ENCODE peak calls at places on chromosomes 2 and 18, in seven cellular contexts. One of them, this sample, is unnamed.

GRCh38 chr2:16390561-16390960 is 275.1 kb downstream of the CYRIA start:
- DNase-seq in stimulated activated CD8-positive, alpha-beta memory T cell treated with anti-CD3 and anti-CD28 coated beads, Interleukin-15, amount 100 ng/mL, for 24 hours: no peak
- DNase-seq in MCF 10A: no peak
- DNase-seq in memory B cell: no peak
- DNase-seq in skeletal muscle cell: no peak
- DNase-seq in upper lobe of right lung: no peak
- DNase-seq in T follicular helper cell: no peak
- DNase-seq in this sample: no peak

GRCh38 chr2:5528741-5529140 is 163.4 kb upstream of the SOX11 start:
- DNase-seq in T follicular helper cell: no peak
- DNase-seq in skeletal muscle cell: no peak
- DNase-seq in memory B cell: no peak
- DNase-seq in upper lobe of right lung: no peak
- DNase-seq in MCF 10A: no peak
- DNase-seq in stimulated activated CD8-positive, alpha-beta memory T cell treated with anti-CD3 and anti-CD28 coated beads, Interleukin-15, amount 100 ng/mL, for 24 hours: no peak
- DNase-seq in this sample: no peak

GRCh38 chr18:48815581-48816324 is 135.0 kb downstream of the SMAD7 start:
- DNase-seq in T follicular helper cell: no peak
- DNase-seq in memory B cell: no peak
- DNase-seq in stimulated activated CD8-positive, alpha-beta memory T cell treated with anti-CD3 and anti-CD28 coated beads, Interleukin-15, amount 100 ng/mL, for 24 hours: no peak
- DNase-seq in MCF 10A: no peak
- DNase-seq in skeletal muscle cell: no peak
- DNase-seq in upper lobe of right lung: peak
- DNase-seq in this sample: no peak

GRCh38 chr2:172259835-172260234 is 157.1 kb upstream of the DLX2 start:
- DNase-seq in skeletal muscle cell: no peak
- DNase-seq in stimulated activated CD8-positive, alpha-beta memory T cell treated with anti-CD3 and anti-CD28 coated beads, Interleukin-15, amount 100 ng/mL, for 24 hours: no peak
- DNase-seq in memory B cell: no peak
- DNase-seq in upper lobe of right lung: no peak
- DNase-seq in MCF 10A: no peak
- DNase-seq in T follicular helper cell: no peak
- DNase-seq in this sample: no peak

GRCh38 chr2:226215902-226216503 is 583.6 kb downstream of the IRS1 start:
- DNase-seq in skeletal muscle cell: no peak
- DNase-seq in memory B cell: peak
- DNase-seq in upper lobe of right lung: no peak
- DNase-seq in T follicular helper cell: peak
- DNase-seq in MCF 10A: peak
- DNase-seq in stimulated activated CD8-positive, alpha-beta memory T cell treated with anti-CD3 and anti-CD28 coated beads, Interleukin-15, amount 100 ng/mL, for 24 hours: peak
- DNase-seq in this sample: peak

GRCh38 chr18:56532176-56532840 is 106.1 kb downstream of the TXNL1 start:
- DNase-seq in T follicular helper cell: no peak
- DNase-seq in MCF 10A: no peak
- DNase-seq in stimulated activated CD8-positive, alpha-beta memory T cell treated with anti-CD3 and anti-CD28 coated beads, Interleukin-15, amount 100 ng/mL, for 24 hours: no peak
- DNase-seq in skeletal muscle cell: no peak
- DNase-seq in memory B cell: no peak
- DNase-seq in upper lobe of right lung: no peak
- DNase-seq in this sample: no peak

GRCh38 chr2:139369423-139370409 is 589.5 kb upstream of the NXPH2 start:
- DNase-seq in upper lobe of right lung: no peak
- DNase-seq in stimulated activated CD8-positive, alpha-beta memory T cell treated with anti-CD3 and anti-CD28 coated beads, Interleukin-15, amount 100 ng/mL, for 24 hours: no peak
- DNase-seq in skeletal muscle cell: no peak
- DNase-seq in T follicular helper cell: no peak
- DNase-seq in memory B cell: no peak
- DNase-seq in MCF 10A: no peak
- DNase-seq in this sample: no peak

GRCh38 chr2:136751406-136751805 is 13.9 kb upstream of the THSD7B start:
- DNase-seq in T follicular helper cell: no peak
- DNase-seq in memory B cell: no peak
- DNase-seq in MCF 10A: no peak
- DNase-seq in stimulated activated CD8-positive, alpha-beta memory T cell treated with anti-CD3 and anti-CD28 coated beads, Interleukin-15, amount 100 ng/mL, for 24 hours: no peak
- DNase-seq in skeletal muscle cell: no peak
- DNase-seq in upper lobe of right lung: no peak
- DNase-seq in this sample: no peak

GRCh38 chr2:72770879-72771461 is 54.9 kb downstream of the EXOC6B start:
- DNase-seq in T follicular helper cell: peak
- DNase-seq in stimulated activated CD8-positive, alpha-beta memory T cell treated with anti-CD3 and anti-CD28 coated beads, Interleukin-15, amount 100 ng/mL, for 24 hours: no peak
- DNase-seq in upper lobe of right lung: no peak
- DNase-seq in skeletal muscle cell: peak
- DNase-seq in memory B cell: peak
- DNase-seq in MCF 10A: peak
- DNase-seq in this sample: peak

GRCh38 chr2:48391576-48391975 is 138.4 kb upstream of the STON1 start:
- DNase-seq in stimulated activated CD8-positive, alpha-beta memory T cell treated with anti-CD3 and anti-CD28 coated beads, Interleukin-15, amount 100 ng/mL, for 24 hours: no peak
- DNase-seq in MCF 10A: no peak
- DNase-seq in memory B cell: no peak
- DNase-seq in upper lobe of right lung: no peak
- DNase-seq in T follicular helper cell: no peak
- DNase-seq in skeletal muscle cell: no peak
- DNase-seq in this sample: no peak

GRCh38 chr2:101340141-101340541 is 31.6 kb upstream of the RNF149 start:
- DNase-seq in stimulated activated CD8-positive, alpha-beta memory T cell treated with anti-CD3 and anti-CD28 coated beads, Interleukin-15, amount 100 ng/mL, for 24 hours: no peak
- DNase-seq in MCF 10A: no peak
- DNase-seq in memory B cell: no peak
- DNase-seq in T follicular helper cell: no peak
- DNase-seq in skeletal muscle cell: no peak
- DNase-seq in upper lobe of right lung: no peak
- DNase-seq in this sample: no peak

GRCh38 chr2:16252251-16252650 is 311.9 kb downstream of the MYCN start:
- DNase-seq in upper lobe of right lung: peak
- DNase-seq in skeletal muscle cell: no peak
- DNase-seq in memory B cell: no peak
- DNase-seq in MCF 10A: no peak
- DNase-seq in T follicular helper cell: no peak
- DNase-seq in stimulated activated CD8-positive, alpha-beta memory T cell treated with anti-CD3 and anti-CD28 coated beads, Interleukin-15, amount 100 ng/mL, for 24 hours: no peak
- DNase-seq in this sample: no peak

GRCh38 chr2:66445781-66446177 is 10.9 kb downstream of the MEIS1 start:
- DNase-seq in stimulated activated CD8-positive, alpha-beta memory T cell treated with anti-CD3 and anti-CD28 coated beads, Interleukin-15, amount 100 ng/mL, for 24 hours: no peak
- DNase-seq in skeletal muscle cell: no peak
- DNase-seq in T follicular helper cell: no peak
- DNase-seq in upper lobe of right lung: no peak
- DNase-seq in memory B cell: no peak
- DNase-seq in MCF 10A: no peak
- DNase-seq in this sample: no peak

GRCh38 chr2:66515743-66516142 is 80.8 kb downstream of the MEIS1 start:
- DNase-seq in skeletal muscle cell: no peak
- DNase-seq in memory B cell: no peak
- DNase-seq in upper lobe of right lung: no peak
- DNase-seq in MCF 10A: no peak
- DNase-seq in stimulated activated CD8-positive, alpha-beta memory T cell treated with anti-CD3 and anti-CD28 coated beads, Interleukin-15, amount 100 ng/mL, for 24 hours: no peak
- DNase-seq in T follicular helper cell: no peak
- DNase-seq in this sample: no peak

GRCh38 chr2:175630319-175631246 is 371.5 kb downstream of the LNPK start:
- DNase-seq in stimulated activated CD8-positive, alpha-beta memory T cell treated with anti-CD3 and anti-CD28 coated beads, Interleukin-15, amount 100 ng/mL, for 24 hours: no peak
- DNase-seq in memory B cell: no peak
- DNase-seq in upper lobe of right lung: no peak
- DNase-seq in skeletal muscle cell: no peak
- DNase-seq in T follicular helper cell: no peak
- DNase-seq in MCF 10A: peak
- DNase-seq in this sample: no peak

GRCh38 chr2:201413143-201413542 is 38.1 kb downstream of the TRAK2 start:
- DNase-seq in upper lobe of right lung: no peak
- DNase-seq in skeletal muscle cell: no peak
- DNase-seq in MCF 10A: no peak
- DNase-seq in memory B cell: no peak
- DNase-seq in stimulated activated CD8-positive, alpha-beta memory T cell treated with anti-CD3 and anti-CD28 coated beads, Interleukin-15, amount 100 ng/mL, for 24 hours: no peak
- DNase-seq in T follicular helper cell: no peak
- DNase-seq in this sample: no peak

GRCh38 chr2:147331790-147332419 is 512.9 kb upstream of the ACVR2A start:
- DNase-seq in memory B cell: no peak
- DNase-seq in stimulated activated CD8-positive, alpha-beta memory T cell treated with anti-CD3 and anti-CD28 coated beads, Interleukin-15, amount 100 ng/mL, for 24 hours: peak
- DNase-seq in MCF 10A: peak
- DNase-seq in T follicular helper cell: peak
- DNase-seq in skeletal muscle cell: no peak
- DNase-seq in upper lobe of right lung: no peak
- DNase-seq in this sample: peak

GRCh38 chr2:240390091-240391073 is 45.1 kb upstream of the GPC1 start:
- DNase-seq in MCF 10A: no peak
- DNase-seq in stimulated activated CD8-positive, alpha-beta memory T cell treated with anti-CD3 and anti-CD28 coated beads, Interleukin-15, amount 100 ng/mL, for 24 hours: no peak
- DNase-seq in memory B cell: no peak
- DNase-seq in upper lobe of right lung: peak
- DNase-seq in T follicular helper cell: no peak
- DNase-seq in skeletal muscle cell: no peak
- DNase-seq in this sample: no peak

GRCh38 chr18:67417864-67418523 is 98.5 kb downstream of the DSEL start:
- DNase-seq in skeletal muscle cell: no peak
- DNase-seq in T follicular helper cell: no peak
- DNase-seq in memory B cell: no peak
- DNase-seq in upper lobe of right lung: no peak
- DNase-seq in MCF 10A: peak
- DNase-seq in stimulated activated CD8-positive, alpha-beta memory T cell treated with anti-CD3 and anti-CD28 coated beads, Interleukin-15, amount 100 ng/mL, for 24 hours: no peak
- DNase-seq in this sample: no peak

GRCh38 chr2:40439473-40439872 is 12.4 kb downstream of the SLC8A1 start:
- DNase-seq in stimulated activated CD8-positive, alpha-beta memory T cell treated with anti-CD3 and anti-CD28 coated beads, Interleukin-15, amount 100 ng/mL, for 24 hours: no peak
- DNase-seq in skeletal muscle cell: peak
- DNase-seq in MCF 10A: no peak
- DNase-seq in memory B cell: no peak
- DNase-seq in upper lobe of right lung: no peak
- DNase-seq in T follicular helper cell: no peak
- DNase-seq in this sample: no peak

GRCh38 chr18:74897971-74898657 is 300.4 kb downstream of the ZNF407 start:
- DNase-seq in skeletal muscle cell: no peak
- DNase-seq in upper lobe of right lung: no peak
- DNase-seq in T follicular helper cell: no peak
- DNase-seq in stimulated activated CD8-positive, alpha-beta memory T cell treated with anti-CD3 and anti-CD28 coated beads, Interleukin-15, amount 100 ng/mL, for 24 hours: no peak
- DNase-seq in memory B cell: no peak
- DNase-seq in MCF 10A: peak
- DNase-seq in this sample: no peak

GRCh38 chr2:177501186-177501585 is 108.6 kb downstream of the AGPS start:
- DNase-seq in memory B cell: no peak
- DNase-seq in upper lobe of right lung: no peak
- DNase-seq in stimulated activated CD8-positive, alpha-beta memory T cell treated with anti-CD3 and anti-CD28 coated beads, Interleukin-15, amount 100 ng/mL, for 24 hours: no peak
- DNase-seq in skeletal muscle cell: no peak
- DNase-seq in T follicular helper cell: no peak
- DNase-seq in MCF 10A: no peak
- DNase-seq in this sample: no peak

GRCh38 chr2:230762317-230762896 is 49.8 kb downstream of the CAB39 start:
- DNase-seq in T follicular helper cell: peak
- DNase-seq in MCF 10A: peak
- DNase-seq in skeletal muscle cell: no peak
- DNase-seq in upper lobe of right lung: no peak
- DNase-seq in stimulated activated CD8-positive, alpha-beta memory T cell treated with anti-CD3 and anti-CD28 coated beads, Interleukin-15, amount 100 ng/mL, for 24 hours: no peak
- DNase-seq in memory B cell: peak
- DNase-seq in this sample: no peak

GRCh38 chr18:77263471-77263774 is 13.8 kb downstream of the GALR1 start:
- DNase-seq in stimulated activated CD8-positive, alpha-beta memory T cell treated with anti-CD3 and anti-CD28 coated beads, Interleukin-15, amount 100 ng/mL, for 24 hours: no peak
- DNase-seq in memory B cell: no peak
- DNase-seq in skeletal muscle cell: no peak
- DNase-seq in T follicular helper cell: no peak
- DNase-seq in MCF 10A: no peak
- DNase-seq in upper lobe of right lung: no peak
- DNase-seq in this sample: no peak

GRCh38 chr2:179021258-179021657 is 28.7 kb downstream of the CCDC141 start:
- DNase-seq in T follicular helper cell: no peak
- DNase-seq in skeletal muscle cell: no peak
- DNase-seq in upper lobe of right lung: no peak
- DNase-seq in MCF 10A: no peak
- DNase-seq in memory B cell: no peak
- DNase-seq in stimulated activated CD8-positive, alpha-beta memory T cell treated with anti-CD3 and anti-CD28 coated beads, Interleukin-15, amount 100 ng/mL, for 24 hours: no peak
- DNase-seq in this sample: no peak

GRCh38 chr2:2573658-2574293 is 242.7 kb upstream of the MYT1L start:
- DNase-seq in skeletal muscle cell: no peak
- DNase-seq in memory B cell: no peak
- DNase-seq in stimulated activated CD8-positive, alpha-beta memory T cell treated with anti-CD3 and anti-CD28 coated beads, Interleukin-15, amount 100 ng/mL, for 24 hours: no peak
- DNase-seq in upper lobe of right lung: no peak
- DNase-seq in MCF 10A: peak
- DNase-seq in T follicular helper cell: no peak
- DNase-seq in this sample: no peak

GRCh38 chr18:23259701-23260661 is 124.7 kb downstream of the CABLES1 start:
- DNase-seq in stimulated activated CD8-positive, alpha-beta memory T cell treated with anti-CD3 and anti-CD28 coated beads, Interleukin-15, amount 100 ng/mL, for 24 hours: no peak
- DNase-seq in skeletal muscle cell: peak
- DNase-seq in memory B cell: no peak
- DNase-seq in MCF 10A: peak
- DNase-seq in T follicular helper cell: no peak
- DNase-seq in upper lobe of right lung: peak
- DNase-seq in this sample: no peak

GRCh38 chr2:226478121-226478809 is 321.4 kb downstream of the IRS1 start:
- DNase-seq in memory B cell: no peak
- DNase-seq in upper lobe of right lung: no peak
- DNase-seq in MCF 10A: peak
- DNase-seq in T follicular helper cell: no peak
- DNase-seq in stimulated activated CD8-positive, alpha-beta memory T cell treated with anti-CD3 and anti-CD28 coated beads, Interleukin-15, amount 100 ng/mL, for 24 hours: no peak
- DNase-seq in skeletal muscle cell: peak
- DNase-seq in this sample: peak

GRCh38 chr18:79947881-79948610 is 3.4 kb downstream of the SLC66A2 start:
- DNase-seq in memory B cell: no peak
- DNase-seq in skeletal muscle cell: no peak
- DNase-seq in upper lobe of right lung: peak
- DNase-seq in stimulated activated CD8-positive, alpha-beta memory T cell treated with anti-CD3 and anti-CD28 coated beads, Interleukin-15, amount 100 ng/mL, for 24 hours: no peak
- DNase-seq in MCF 10A: no peak
- DNase-seq in T follicular helper cell: no peak
- DNase-seq in this sample: no peak

GRCh38 chr18:2948038-2948437 is 64.9 kb downstream of the LPIN2 start:
- DNase-seq in upper lobe of right lung: no peak
- DNase-seq in memory B cell: no peak
- DNase-seq in skeletal muscle cell: peak
- DNase-seq in MCF 10A: peak
- DNase-seq in stimulated activated CD8-positive, alpha-beta memory T cell treated with anti-CD3 and anti-CD28 coated beads, Interleukin-15, amount 100 ng/mL, for 24 hours: no peak
- DNase-seq in T follicular helper cell: no peak
- DNase-seq in this sample: peak

GRCh38 chr2:71780162-71780561 is 326.8 kb downstream of the DYSF start:
- DNase-seq in skeletal muscle cell: no peak
- DNase-seq in stimulated activated CD8-positive, alpha-beta memory T cell treated with anti-CD3 and anti-CD28 coated beads, Interleukin-15, amount 100 ng/mL, for 24 hours: no peak
- DNase-seq in upper lobe of right lung: no peak
- DNase-seq in MCF 10A: no peak
- DNase-seq in memory B cell: no peak
- DNase-seq in T follicular helper cell: no peak
- DNase-seq in this sample: no peak

GRCh38 chr2:20946494-20946893 is 97.4 kb downstream of the APOB start:
- DNase-seq in stimulated activated CD8-positive, alpha-beta memory T cell treated with anti-CD3 and anti-CD28 coated beads, Interleukin-15, amount 100 ng/mL, for 24 hours: no peak
- DNase-seq in T follicular helper cell: no peak
- DNase-seq in MCF 10A: no peak
- DNase-seq in upper lobe of right lung: no peak
- DNase-seq in skeletal muscle cell: no peak
- DNase-seq in memory B cell: no peak
- DNase-seq in this sample: no peak

GRCh38 chr18:38362286-38362792 is 796.7 kb upstream of the CELF4 start:
- DNase-seq in upper lobe of right lung: no peak
- DNase-seq in T follicular helper cell: no peak
- DNase-seq in stimulated activated CD8-positive, alpha-beta memory T cell treated with anti-CD3 and anti-CD28 coated beads, Interleukin-15, amount 100 ng/mL, for 24 hours: no peak
- DNase-seq in MCF 10A: no peak
- DNase-seq in skeletal muscle cell: no peak
- DNase-seq in memory B cell: no peak
- DNase-seq in this sample: no peak

GRCh38 chr2:126885701-126886121 is 13.0 kb upstream of the TEX51 start:
- DNase-seq in T follicular helper cell: no peak
- DNase-seq in stimulated activated CD8-positive, alpha-beta memory T cell treated with anti-CD3 and anti-CD28 coated beads, Interleukin-15, amount 100 ng/mL, for 24 hours: no peak
- DNase-seq in memory B cell: no peak
- DNase-seq in skeletal muscle cell: peak
- DNase-seq in MCF 10A: no peak
- DNase-seq in upper lobe of right lung: peak
- DNase-seq in this sample: no peak

GRCh38 chr2:127293758-127294562 is at the start of gene ERCC3:
- DNase-seq in stimulated activated CD8-positive, alpha-beta memory T cell treated with anti-CD3 and anti-CD28 coated beads, Interleukin-15, amount 100 ng/mL, for 24 hours: peak
- DNase-seq in skeletal muscle cell: peak
- DNase-seq in upper lobe of right lung: peak
- DNase-seq in T follicular helper cell: peak
- DNase-seq in MCF 10A: peak
- DNase-seq in memory B cell: peak
- DNase-seq in this sample: peak

This sample was measured in HCT116.